ENCODE peak calls at places on chromosomes 1 and 21, in seven cellular contexts. One of them, this sample, is unnamed. For H3K4me1, the result is how much of the 10 kb centered on the place peaks cover.

GRCh38 chr1:192951961-192952460 is 107.1 kb downstream of the UCHL5 start:
- DNase-seq in suprapubic skin: no peak
- DNase-seq in PC-9: no peak
- DNase-seq in tibial artery: no peak
- DNase-seq in kidney: no peak
- DNase-seq in neural progenitor cell: no peak
- DNase-seq in tibial nerve: no peak
- DNase-seq in this sample: no peak

GRCh38 chr1:101250656-101251272 is 13.9 kb downstream of the S1PR1 start:
- DNase-seq in neural progenitor cell: peak
- DNase-seq in tibial artery: no peak
- DNase-seq in suprapubic skin: no peak
- DNase-seq in tibial nerve: no peak
- DNase-seq in kidney: no peak
- DNase-seq in PC-9: no peak
- DNase-seq in this sample: no peak

GRCh38 chr1:9085306-9085940 is 16.0 kb upstream of the SLC2A5 start:
- DNase-seq in PC-9: no peak
- DNase-seq in suprapubic skin: no peak
- DNase-seq in neural progenitor cell: no peak
- DNase-seq in tibial nerve: no peak
- DNase-seq in tibial artery: no peak
- DNase-seq in kidney: no peak
- DNase-seq in this sample: no peak

GRCh38 chr1:228939001-228939691 is 203.9 kb downstream of the RHOU start:
- DNase-seq in suprapubic skin: no peak
- DNase-seq in kidney: no peak
- DNase-seq in PC-9: no peak
- DNase-seq in neural progenitor cell: no peak
- DNase-seq in tibial nerve: no peak
- DNase-seq in tibial artery: no peak
- DNase-seq in this sample: no peak

GRCh38 chr1:180905927-180906326 is 6.8 kb upstream of the KIAA1614 start:
- DNase-seq in PC-9: no peak
- DNase-seq in suprapubic skin: no peak
- DNase-seq in kidney: no peak
- DNase-seq in tibial artery: no peak
- DNase-seq in tibial nerve: no peak
- DNase-seq in neural progenitor cell: no peak
- DNase-seq in this sample: no peak

GRCh38 chr1:28395181-28395580 is 25.6 kb downstream of the PHACTR4 start:
- DNase-seq in tibial nerve: no peak
- DNase-seq in suprapubic skin: no peak
- DNase-seq in tibial artery: no peak
- DNase-seq in neural progenitor cell: no peak
- DNase-seq in kidney: no peak
- DNase-seq in PC-9: no peak
- DNase-seq in this sample: no peak

GRCh38 chr1:45803299-45803780 is at the start of gene MAST2:
- DNase-seq in tibial nerve: peak
- DNase-seq in PC-9: peak
- DNase-seq in tibial artery: peak
- DNase-seq in kidney: peak
- DNase-seq in suprapubic skin: peak
- DNase-seq in neural progenitor cell: peak
- DNase-seq in this sample: peak

GRCh38 chr21:31558839-31559367 is 100.6 kb upstream of the SOD1 start:
- DNase-seq in kidney: peak
- DNase-seq in neural progenitor cell: peak
- DNase-seq in tibial nerve: peak
- DNase-seq in suprapubic skin: peak
- DNase-seq in tibial artery: peak
- DNase-seq in PC-9: peak
- DNase-seq in this sample: peak

GRCh38 chr1:27391511-27392095 is 819 bp upstream of the GPR3 start:
- DNase-seq in tibial nerve: peak
- DNase-seq in tibial artery: no peak
- DNase-seq in suprapubic skin: no peak
- DNase-seq in kidney: peak
- DNase-seq in neural progenitor cell: peak
- DNase-seq in PC-9: no peak
- DNase-seq in this sample: no peak

GRCh38 chr1:161052899-161053298 is 7.1 kb upstream of the USF1 start:
- DNase-seq in neural progenitor cell: no peak
- DNase-seq in tibial nerve: no peak
- DNase-seq in PC-9: no peak
- DNase-seq in suprapubic skin: no peak
- DNase-seq in tibial artery: no peak
- DNase-seq in kidney: peak
- DNase-seq in this sample: no peak

GRCh38 chr1:76018045-76018444 is 56.5 kb upstream of the ST6GALNAC3 start:
- DNase-seq in kidney: no peak
- DNase-seq in neural progenitor cell: no peak
- DNase-seq in suprapubic skin: no peak
- DNase-seq in tibial artery: no peak
- DNase-seq in tibial nerve: no peak
- DNase-seq in PC-9: no peak
- DNase-seq in this sample: no peak

GRCh38 chr1:177077734-177078489 is 86.6 kb downstream of the ASTN1 start:
- DNase-seq in tibial artery: no peak
- DNase-seq in tibial nerve: no peak
- DNase-seq in kidney: peak
- DNase-seq in suprapubic skin: no peak
- DNase-seq in neural progenitor cell: no peak
- DNase-seq in PC-9: no peak
- DNase-seq in this sample: no peak

GRCh38 chr1:184225501-184226487 is 161.0 kb upstream of the C1orf21 start:
- DNase-seq in suprapubic skin: no peak
- DNase-seq in kidney: no peak
- DNase-seq in PC-9: no peak
- DNase-seq in neural progenitor cell: no peak
- DNase-seq in tibial nerve: no peak
- DNase-seq in tibial artery: no peak
- DNase-seq in this sample: no peak

GRCh38 chr1:201882665-201883132 is 6.0 kb upstream of the SHISA4 start:
- DNase-seq in tibial artery: no peak
- DNase-seq in kidney: no peak
- DNase-seq in suprapubic skin: no peak
- DNase-seq in PC-9: peak
- DNase-seq in neural progenitor cell: no peak
- DNase-seq in tibial nerve: no peak
- DNase-seq in this sample: no peak

GRCh38 chr1:76868916-76869315 is 1.6 kb downstream of the ST6GALNAC5 start:
- DNase-seq in tibial artery: no peak
- DNase-seq in kidney: peak
- DNase-seq in suprapubic skin: no peak
- DNase-seq in neural progenitor cell: peak
- DNase-seq in PC-9: no peak
- DNase-seq in tibial nerve: no peak
- DNase-seq in this sample: no peak

GRCh38 chr1:247741756-247742155 is 3.3 kb downstream of the OR14K1 start:
- DNase-seq in tibial nerve: no peak
- DNase-seq in suprapubic skin: no peak
- DNase-seq in neural progenitor cell: no peak
- DNase-seq in tibial artery: no peak
- DNase-seq in PC-9: no peak
- DNase-seq in kidney: no peak
- DNase-seq in this sample: no peak

GRCh38 chr1:76949503-76949902 is 82.2 kb downstream of the ST6GALNAC5 start:
- DNase-seq in suprapubic skin: no peak
- DNase-seq in tibial nerve: no peak
- DNase-seq in tibial artery: no peak
- DNase-seq in PC-9: no peak
- DNase-seq in neural progenitor cell: no peak
- DNase-seq in kidney: no peak
- DNase-seq in this sample: no peak

GRCh38 chr1:53740621-53741105 is 1.7 kb upstream of the GLIS1 start:
- DNase-seq in kidney: no peak
- DNase-seq in neural progenitor cell: no peak
- DNase-seq in tibial artery: no peak
- DNase-seq in suprapubic skin: no peak
- DNase-seq in PC-9: no peak
- DNase-seq in tibial nerve: no peak
- DNase-seq in this sample: no peak

GRCh38 chr1:31327381-31327780 is 30.5 kb downstream of the ZCCHC17 start:
- DNase-seq in kidney: no peak
- DNase-seq in suprapubic skin: no peak
- DNase-seq in tibial nerve: no peak
- DNase-seq in tibial artery: no peak
- DNase-seq in neural progenitor cell: no peak
- DNase-seq in PC-9: no peak
- DNase-seq in this sample: no peak

GRCh38 chr1:41773144-41773571 is 145.6 kb downstream of the HIVEP3 start:
- DNase-seq in tibial nerve: peak
- DNase-seq in suprapubic skin: peak
- DNase-seq in tibial artery: peak
- DNase-seq in PC-9: peak
- DNase-seq in neural progenitor cell: no peak
- DNase-seq in kidney: no peak
- DNase-seq in this sample: no peak

GRCh38 chr1:41776896-41777431 is 141.8 kb downstream of the HIVEP3 start:
- DNase-seq in kidney: no peak
- DNase-seq in suprapubic skin: no peak
- DNase-seq in PC-9: no peak
- DNase-seq in tibial nerve: no peak
- DNase-seq in tibial artery: no peak
- DNase-seq in neural progenitor cell: no peak
- DNase-seq in this sample: no peak

GRCh38 chr1:41774486-41774990 is 144.2 kb downstream of the HIVEP3 start:
- DNase-seq in PC-9: no peak
- DNase-seq in suprapubic skin: no peak
- DNase-seq in tibial artery: no peak
- DNase-seq in kidney: no peak
- DNase-seq in neural progenitor cell: no peak
- DNase-seq in tibial nerve: no peak
- DNase-seq in this sample: no peak

GRCh38 chr1:41773842-41774241 is 144.9 kb downstream of the HIVEP3 start:
- DNase-seq in tibial nerve: no peak
- DNase-seq in neural progenitor cell: no peak
- DNase-seq in tibial artery: no peak
- DNase-seq in kidney: no peak
- DNase-seq in PC-9: no peak
- DNase-seq in suprapubic skin: no peak
- DNase-seq in this sample: no peak

GRCh38 chr1:41775961-41776585 is 142.6 kb downstream of the HIVEP3 start:
- DNase-seq in suprapubic skin: no peak
- DNase-seq in kidney: no peak
- DNase-seq in tibial artery: no peak
- DNase-seq in PC-9: no peak
- DNase-seq in neural progenitor cell: no peak
- DNase-seq in tibial nerve: no peak
- DNase-seq in this sample: no peak
- H3K27ac ChIP-seq in suprapubic skin: no peak
- H3K27ac ChIP-seq in kidney: no peak
- H3K27ac ChIP-seq in tibial artery: no peak
- H3K27ac ChIP-seq in PC-9: no peak
- H3K27ac ChIP-seq in neural progenitor cell: no peak
- H3K27ac ChIP-seq in tibial nerve: no peak
- H3K27ac ChIP-seq in this sample: no peak

DNA sequence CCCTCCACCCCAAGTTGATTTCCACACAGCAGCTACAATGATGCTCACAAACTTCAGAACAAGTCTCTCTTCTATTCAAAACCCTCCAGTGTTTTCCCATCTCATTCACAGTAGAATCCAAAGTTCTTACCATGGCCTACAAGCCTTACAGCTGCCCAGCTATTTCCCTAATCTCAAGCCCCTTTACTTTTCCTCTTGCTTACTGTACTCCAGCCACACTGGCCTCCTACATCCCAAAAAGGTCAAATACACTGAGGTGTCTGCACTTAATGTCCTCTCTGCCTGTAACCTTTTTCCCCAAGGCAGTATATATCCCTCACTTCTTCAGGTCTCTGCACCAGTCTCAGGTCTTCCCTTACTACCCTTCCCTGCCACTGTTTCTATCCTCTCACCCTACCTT is 2.6 kb downstream of the RAP1A start:
- DNase-seq in PC-9: no peak
- DNase-seq in suprapubic skin: no peak
- DNase-seq in neural progenitor cell: no peak
- DNase-seq in tibial artery: no peak
- DNase-seq in kidney: no peak
- DNase-seq in tibial nerve: no peak
- DNase-seq in this sample: no peak
- H3K4me1 ChIP-seq in PC-9: under half
- H3K4me1 ChIP-seq in suprapubic skin: half or more
- H3K4me1 ChIP-seq in neural progenitor cell: under half
- H3K4me1 ChIP-seq in tibial artery: under half
- H3K4me1 ChIP-seq in kidney: under half
- H3K4me1 ChIP-seq in tibial nerve: under half
- H3K4me1 ChIP-seq in this sample: under half

DNA sequence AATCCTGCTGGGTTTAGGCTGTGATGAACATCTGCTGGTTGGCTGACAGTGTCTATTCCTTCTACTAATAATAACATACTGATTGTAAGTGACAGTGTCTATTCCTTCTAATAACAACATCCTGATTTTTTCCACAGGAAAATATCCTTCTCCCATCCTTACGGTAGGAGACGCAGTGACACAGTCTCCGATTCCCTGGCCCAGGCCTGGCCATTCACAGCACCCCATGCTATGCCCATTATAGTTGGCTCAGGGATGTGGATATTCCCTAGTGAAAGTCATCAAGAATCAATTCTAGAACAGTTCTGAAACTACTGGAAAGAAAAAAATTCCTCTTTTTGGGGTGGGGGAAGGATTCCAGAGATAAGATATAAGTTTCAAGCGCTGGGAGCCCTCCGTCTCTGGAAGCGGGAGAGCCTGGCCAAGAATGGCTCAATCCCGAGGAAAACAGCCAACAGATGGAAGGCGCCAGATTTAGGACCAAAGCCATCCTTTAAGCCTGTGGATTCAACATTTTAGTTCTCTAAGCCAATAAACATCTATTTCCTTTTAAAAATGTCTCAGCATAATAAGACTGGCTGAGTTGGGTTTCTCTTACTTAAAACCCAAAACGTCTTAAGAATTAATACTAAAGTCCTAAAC is 88.6 kb downstream of the GPATCH2 start:
- DNase-seq in tibial nerve: no peak
- DNase-seq in PC-9: no peak
- DNase-seq in neural progenitor cell: no peak
- DNase-seq in tibial artery: peak
- DNase-seq in suprapubic skin: no peak
- DNase-seq in kidney: no peak
- DNase-seq in this sample: no peak
- H3K27ac ChIP-seq in tibial nerve: no peak
- H3K27ac ChIP-seq in PC-9: no peak
- H3K27ac ChIP-seq in neural progenitor cell: no peak
- H3K27ac ChIP-seq in tibial artery: no peak
- H3K27ac ChIP-seq in suprapubic skin: no peak
- H3K27ac ChIP-seq in kidney: no peak
- H3K27ac ChIP-seq in this sample: no peak

DNA sequence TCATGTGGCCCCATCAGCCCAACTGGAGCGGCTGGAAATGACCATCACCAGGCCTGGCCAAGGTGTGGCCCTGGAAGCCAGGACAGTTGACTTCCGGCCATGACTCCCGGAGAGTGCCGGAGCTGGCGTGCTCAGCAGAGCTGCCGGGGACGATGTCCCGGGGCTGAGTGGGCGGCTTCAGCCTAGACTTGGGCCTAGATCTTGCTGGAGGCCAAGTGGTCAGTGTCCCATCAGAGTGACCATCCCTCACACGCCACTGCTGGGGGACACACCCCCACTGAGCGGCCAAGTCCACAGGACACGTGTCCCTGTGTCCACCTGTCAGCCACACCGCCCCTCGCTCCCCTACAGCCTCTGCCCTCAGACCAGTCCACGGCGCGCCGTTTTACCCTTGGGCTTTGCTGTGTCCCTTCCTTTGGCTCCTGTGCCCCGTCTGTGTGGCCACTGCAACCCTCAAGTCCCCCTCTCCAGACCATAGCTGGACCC is 4.0 kb downstream of the FAAP20 start:
- DNase-seq in tibial nerve: no peak
- DNase-seq in kidney: peak
- DNase-seq in PC-9: no peak
- DNase-seq in tibial artery: no peak
- DNase-seq in neural progenitor cell: no peak
- DNase-seq in suprapubic skin: no peak
- DNase-seq in this sample: no peak
- H3K4me1 ChIP-seq in tibial nerve: under half
- H3K4me1 ChIP-seq in kidney: under half
- H3K4me1 ChIP-seq in PC-9: under half
- H3K4me1 ChIP-seq in tibial artery: under half
- H3K4me1 ChIP-seq in neural progenitor cell: under half
- H3K4me1 ChIP-seq in suprapubic skin: half or more
- H3K4me1 ChIP-seq in this sample: under half

This sample was measured in iPS DF 6.9.